ENCODE peak calls at places on chromosomes 13 and 19, in four cellular contexts. One of them, this sample, is unnamed. For H3K9me3 and H3K4me1, the result is how much of the 10 kb centered on the place peaks cover.

GRCh38 chr13:109140054-109140776 is 510.8 kb downstream of the MYO16 start:
- DNase-seq in lung: no peak
- DNase-seq in K562: no peak
- DNase-seq in body of pancreas: no peak
- DNase-seq in this sample: peak

GRCh38 chr13:90618133-90618532 is 729.4 kb upstream of the MIR17HG start:
- DNase-seq in K562: no peak
- DNase-seq in lung: no peak
- DNase-seq in body of pancreas: no peak
- DNase-seq in this sample: no peak

GRCh38 chr13:97259787-97260641 is 37.9 kb downstream of the MBNL2 start:
- DNase-seq in lung: no peak
- DNase-seq in K562: peak
- DNase-seq in body of pancreas: no peak
- DNase-seq in this sample: no peak

GRCh38 chr19:29714371-29714952 is 599 bp downstream of the C19orf12 start:
- DNase-seq in lung: no peak
- DNase-seq in K562: peak
- DNase-seq in body of pancreas: peak
- DNase-seq in this sample: no peak

GRCh38 chr19:24054044-24054935 is 32.7 kb upstream of the ZNF254 start:
- DNase-seq in body of pancreas: no peak
- DNase-seq in lung: no peak
- DNase-seq in K562: no peak
- DNase-seq in this sample: no peak

GRCh38 chr19:9850235-9850959 is 15.3 kb downstream of the PIN1 start:
- DNase-seq in lung: no peak
- DNase-seq in K562: no peak
- DNase-seq in body of pancreas: peak
- DNase-seq in this sample: no peak

GRCh38 chr19:6481541-6482342 is at the start of gene DENND1C:
- DNase-seq in lung: no peak
- DNase-seq in K562: peak
- DNase-seq in body of pancreas: peak
- DNase-seq in this sample: peak

GRCh38 chr13:97248243-97248642 is 26.1 kb downstream of the MBNL2 start:
- DNase-seq in lung: no peak
- DNase-seq in K562: no peak
- DNase-seq in body of pancreas: no peak
- DNase-seq in this sample: no peak

GRCh38 chr19:34480971-34481821 is at the start of gene WTIP:
- DNase-seq in K562: no peak
- DNase-seq in body of pancreas: peak
- DNase-seq in lung: peak
- DNase-seq in this sample: peak

GRCh38 chr13:78410164-78410563 is 193.2 kb downstream of the POU4F1 start:
- DNase-seq in K562: no peak
- DNase-seq in body of pancreas: no peak
- DNase-seq in lung: no peak
- DNase-seq in this sample: no peak

GRCh38 chr19:40808021-40808325 is 9.0 kb downstream of the EGLN2 start:
- DNase-seq in body of pancreas: no peak
- DNase-seq in lung: no peak
- DNase-seq in K562: no peak
- DNase-seq in this sample: no peak

GRCh38 chr19:7363225-7363624 is 14.5 kb downstream of the ARHGEF18 start:
- DNase-seq in K562: no peak
- DNase-seq in lung: no peak
- DNase-seq in body of pancreas: no peak
- DNase-seq in this sample: no peak

GRCh38 chr13:28442872-28443271 is 52.1 kb downstream of the FLT1 start:
- DNase-seq in body of pancreas: no peak
- DNase-seq in K562: no peak
- DNase-seq in lung: no peak
- DNase-seq in this sample: no peak

GRCh38 chr13:20400774-20401173 is 124.9 kb downstream of the CRYL1 start:
- DNase-seq in K562: no peak
- DNase-seq in body of pancreas: no peak
- DNase-seq in lung: no peak
- DNase-seq in this sample: peak

GRCh38 chr13:25848822-25849740 is 202.7 kb downstream of the SHISA2 start:
- DNase-seq in body of pancreas: no peak
- DNase-seq in K562: no peak
- DNase-seq in lung: no peak
- DNase-seq in this sample: no peak

GRCh38 chr13:29905845-29906244 is 55.4 kb upstream of the UBL3 start:
- DNase-seq in lung: peak
- DNase-seq in body of pancreas: peak
- DNase-seq in K562: no peak
- DNase-seq in this sample: peak

GRCh38 chr19:4503224-4504170 is 14.8 kb downstream of the PLIN4 start:
- DNase-seq in K562: no peak
- DNase-seq in lung: no peak
- DNase-seq in body of pancreas: no peak
- DNase-seq in this sample: no peak

GRCh38 chr19:48632692-48633147 is 4.5 kb downstream of the DBP start:
- DNase-seq in body of pancreas: no peak
- DNase-seq in K562: no peak
- DNase-seq in lung: no peak
- DNase-seq in this sample: no peak

GRCh38 chr13:79246575-79246949 is 159.5 kb downstream of the RBM26 start:
- DNase-seq in lung: no peak
- DNase-seq in body of pancreas: no peak
- DNase-seq in K562: no peak
- DNase-seq in this sample: no peak

GRCh38 chr13:84630486-84630885 is 748.2 kb upstream of the SLITRK1 start:
- DNase-seq in lung: no peak
- DNase-seq in K562: no peak
- DNase-seq in body of pancreas: no peak
- DNase-seq in this sample: no peak

GRCh38 chr19:13240312-13241022 is 90.3 kb downstream of the IER2 start:
- DNase-seq in body of pancreas: no peak
- DNase-seq in K562: no peak
- DNase-seq in lung: no peak
- DNase-seq in this sample: no peak

GRCh38 chr19:39347332-39348227 is 5.4 kb downstream of the SAMD4B start:
- DNase-seq in lung: no peak
- DNase-seq in body of pancreas: no peak
- DNase-seq in K562: no peak
- DNase-seq in this sample: peak

GRCh38 chr19:1650627-1651009 is 1.8 kb downstream of the TCF3 start:
- DNase-seq in lung: no peak
- DNase-seq in K562: no peak
- DNase-seq in body of pancreas: no peak
- DNase-seq in this sample: peak

GRCh38 chr13:34166406-34166805 is 348.5 kb downstream of the RFC3 start:
- DNase-seq in K562: no peak
- DNase-seq in lung: no peak
- DNase-seq in body of pancreas: no peak
- DNase-seq in this sample: no peak

GRCh38 chr19:7748756-7749155 is 1.4 kb upstream of the CD209 start:
- DNase-seq in body of pancreas: peak
- DNase-seq in K562: no peak
- DNase-seq in lung: no peak
- DNase-seq in this sample: no peak

GRCh38 chr13:27027086-27027667 is 144.4 kb downstream of the USP12 start:
- DNase-seq in lung: no peak
- DNase-seq in K562: no peak
- DNase-seq in body of pancreas: no peak
- DNase-seq in this sample: no peak
- H3K9me3 ChIP-seq in lung: under half
- H3K9me3 ChIP-seq in K562: under half
- H3K9me3 ChIP-seq in body of pancreas: under half
- H3K9me3 ChIP-seq in this sample: under half

DNA sequence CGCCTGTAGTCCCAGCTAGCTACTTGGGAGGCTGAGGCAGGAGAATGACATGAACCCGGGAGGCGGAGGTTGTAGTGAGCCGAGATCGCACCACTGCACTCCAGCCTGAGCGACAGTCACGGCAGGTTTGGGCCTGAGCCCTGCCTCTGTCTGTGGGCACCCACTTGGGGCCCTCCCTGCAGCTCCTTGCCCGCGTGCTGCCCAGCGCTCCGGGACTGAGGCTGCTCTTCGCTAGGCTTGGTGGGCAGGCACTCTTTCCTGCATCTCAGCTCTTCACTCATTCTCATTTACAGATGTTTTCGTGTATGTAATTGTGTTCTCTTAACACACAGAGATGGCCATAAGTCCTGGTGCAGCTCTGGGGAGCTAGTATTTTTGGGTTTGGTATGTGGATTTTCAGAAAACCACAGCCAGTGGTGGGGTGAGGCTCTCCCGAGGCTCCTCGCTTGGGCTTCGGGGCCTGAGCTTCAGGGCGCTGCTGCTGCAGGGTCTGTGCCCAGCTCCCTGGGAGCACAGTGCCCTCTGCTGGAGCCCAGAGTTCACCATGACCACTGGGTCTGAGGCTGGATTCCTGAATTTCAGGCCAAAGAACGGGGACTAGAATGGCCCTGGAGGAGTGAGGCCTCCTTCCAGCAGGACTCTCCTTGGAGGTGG is 15.2 kb downstream of the UPF1 start:
- DNase-seq in body of pancreas: peak
- DNase-seq in K562: no peak
- DNase-seq in lung: peak
- DNase-seq in this sample: peak
- H3K4me1 ChIP-seq in body of pancreas: half or more
- H3K4me1 ChIP-seq in K562: under half
- H3K4me1 ChIP-seq in lung: under half
- H3K4me1 ChIP-seq in this sample: under half

GRCh38 chr13:92966900-92967299 is 259.7 kb upstream of the GPC6 start:
- DNase-seq in K562: no peak
- DNase-seq in body of pancreas: no peak
- DNase-seq in lung: no peak
- DNase-seq in this sample: no peak

GRCh38 chr13:92966341-92966740 is 260.3 kb upstream of the GPC6 start:
- DNase-seq in body of pancreas: no peak
- DNase-seq in lung: no peak
- DNase-seq in K562: no peak
- DNase-seq in this sample: no peak

GRCh38 chr13:92972751-92973150 is 253.9 kb upstream of the GPC6 start:
- DNase-seq in body of pancreas: no peak
- DNase-seq in K562: no peak
- DNase-seq in lung: no peak
- DNase-seq in this sample: no peak

GRCh38 chr13:92963029-92963428 is 263.6 kb upstream of the GPC6 start:
- DNase-seq in K562: no peak
- DNase-seq in body of pancreas: no peak
- DNase-seq in lung: no peak
- DNase-seq in this sample: no peak

GRCh38 chr13:92967923-92968322 is 258.7 kb upstream of the GPC6 start:
- DNase-seq in K562: no peak
- DNase-seq in lung: no peak
- DNase-seq in body of pancreas: no peak
- DNase-seq in this sample: no peak
- TF ChIP-seq CTCF in K562: no peak
- TF ChIP-seq CTCF in lung: no peak
- TF ChIP-seq CTCF in body of pancreas: no peak
- TF ChIP-seq CTCF in this sample: no peak

DNA sequence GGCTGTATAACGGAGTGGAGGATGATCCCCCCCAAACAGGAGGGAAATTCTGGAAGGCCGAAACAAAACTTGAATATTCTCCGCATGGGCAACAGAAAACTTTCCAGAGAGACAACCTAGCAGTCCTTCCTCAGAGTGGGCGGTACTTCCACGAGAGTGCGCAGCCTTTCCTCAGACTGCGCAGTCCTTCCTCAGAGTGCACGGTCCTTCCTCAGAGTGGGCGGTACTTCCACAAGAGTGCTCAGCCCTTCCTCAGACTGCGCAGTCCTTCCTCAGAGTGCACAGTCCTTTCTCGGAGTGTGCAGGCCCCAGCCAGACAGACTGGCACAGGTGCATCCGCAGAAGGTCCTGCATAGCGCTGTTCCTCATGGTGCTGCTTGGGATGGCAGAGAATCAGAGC is 12.7 kb upstream of the GALP start:
- DNase-seq in body of pancreas: no peak
- DNase-seq in lung: no peak
- DNase-seq in K562: no peak
- DNase-seq in this sample: no peak
- H3K9me3 ChIP-seq in body of pancreas: under half
- H3K9me3 ChIP-seq in lung: under half
- H3K9me3 ChIP-seq in K562: under half
- H3K9me3 ChIP-seq in this sample: under half

GRCh38 chr19:44753932-44754742 is 5.6 kb downstream of the BCL3 start:
- DNase-seq in body of pancreas: peak
- DNase-seq in lung: peak
- DNase-seq in K562: peak
- DNase-seq in this sample: peak

GRCh38 chr19:44754743-44755066 is 6.2 kb downstream of the BCL3 start:
- DNase-seq in body of pancreas: no peak
- DNase-seq in K562: no peak
- DNase-seq in lung: no peak
- DNase-seq in this sample: no peak

GRCh38 chr19:44753619-44753931 is 5.1 kb downstream of the BCL3 start:
- DNase-seq in K562: no peak
- DNase-seq in body of pancreas: no peak
- DNase-seq in lung: no peak
- DNase-seq in this sample: no peak

GRCh38 chr19:44756089-44756562 is 7.6 kb downstream of the BCL3 start:
- DNase-seq in body of pancreas: peak
- DNase-seq in lung: no peak
- DNase-seq in K562: no peak
- DNase-seq in this sample: no peak

GRCh38 chr19:44755219-44755618 is 6.7 kb downstream of the BCL3 start:
- DNase-seq in K562: no peak
- DNase-seq in lung: no peak
- DNase-seq in body of pancreas: peak
- DNase-seq in this sample: no peak
- H3K4me1 ChIP-seq in K562: under half
- H3K4me1 ChIP-seq in lung: under half
- H3K4me1 ChIP-seq in body of pancreas: half or more
- H3K4me1 ChIP-seq in this sample: under half

GRCh38 chr13:32165791-32166190 is 134.2 kb downstream of the FRY start:
- DNase-seq in body of pancreas: no peak
- DNase-seq in lung: no peak
- DNase-seq in K562: no peak
- DNase-seq in this sample: no peak

GRCh38 chr13:32159147-32159869 is 127.7 kb downstream of the FRY start:
- DNase-seq in body of pancreas: no peak
- DNase-seq in lung: no peak
- DNase-seq in K562: no peak
- DNase-seq in this sample: peak

GRCh38 chr13:32168136-32168535 is 136.6 kb downstream of the FRY start:
- DNase-seq in K562: no peak
- DNase-seq in body of pancreas: no peak
- DNase-seq in lung: no peak
- DNase-seq in this sample: no peak

GRCh38 chr13:32164622-32165268 is 133.2 kb downstream of the FRY start:
- DNase-seq in body of pancreas: peak
- DNase-seq in lung: peak
- DNase-seq in K562: peak
- DNase-seq in this sample: peak
- TF ChIP-seq CTCF in body of pancreas: peak
- TF ChIP-seq CTCF in lung: no peak
- TF ChIP-seq CTCF in K562: peak
- TF ChIP-seq CTCF in this sample: peak

This sample was measured in cardiac muscle cell.